ENCODE peak calls at places on chromosomes 2 and 18, in seven cellular contexts. K is GM23248, U is colonic mucosa, L is fibroblast of lung, I is mesendoderm, P is IMR-90, D is SK-N-SH. E is an unnamed sample.

GRCh38 chr18:8835556-8835955 is 130.2 kb downstream of the MTCL1 start:
- DNase-seq in K (peak; percentile 82), U (no peak), L (peak; percentile 72), I (no peak), P (peak; percentile 41), D (no peak), E (peak; percentile 67)

GRCh38 chr2:219243291-219243761 is 1.9 kb downstream of the GLB1L start:
- DNase-seq in K (no peak), U (peak; percentile 60), L (peak; percentile 31), I (no peak), P (no peak), D (no peak), E (no peak)

GRCh38 chr2:64862623-64863022 is 126.6 kb upstream of the SLC1A4 start:
- DNase-seq in K (peak; percentile 62), U (no peak), L (no peak), I (no peak), P (no peak), D (no peak), E (no peak)

GRCh38 chr2:106839849-106840595 is 45.9 kb downstream of the ST6GAL2 start:
- DNase-seq in K (no peak), U (no peak), L (no peak), I (peak; percentile 89), P (no peak), D (peak; percentile 68), E (peak; percentile 23)

GRCh38 chr2:233422050-233422639 is 67.9 kb downstream of the DGKD start:
- DNase-seq in K (no peak), U (peak; percentile 89), L (no peak), I (no peak), P (no peak), D (no peak), E (no peak)

GRCh38 chr2:69988086-69988635 is 26.7 kb upstream of the ASPRV1 start:
- DNase-seq in K (no peak), U (no peak), L (no peak), I (no peak), P (no peak), D (no peak), E (no peak)

GRCh38 chr2:206981739-206982336 is 42.5 kb downstream of the CPO start:
- DNase-seq in K (peak; percentile 87), U (peak; percentile 27), L (peak; percentile 82), I (peak; percentile 66), P (peak; percentile 76), D (peak; percentile 68), E (peak; percentile 92)

GRCh38 chr2:161995553-161996016 is 78.4 kb downstream of the DPP4 start:
- DNase-seq in K (no peak), U (no peak), L (peak; percentile 39), I (no peak), P (no peak), D (no peak), E (no peak)

GRCh38 chr2:241863021-241863954 is 4.6 kb upstream of the PDCD1 start:
- DNase-seq in K (peak; percentile 45), U (no peak), L (no peak), I (no peak), P (peak; percentile 55), D (peak; percentile 27), E (peak; percentile 54)

DNA sequence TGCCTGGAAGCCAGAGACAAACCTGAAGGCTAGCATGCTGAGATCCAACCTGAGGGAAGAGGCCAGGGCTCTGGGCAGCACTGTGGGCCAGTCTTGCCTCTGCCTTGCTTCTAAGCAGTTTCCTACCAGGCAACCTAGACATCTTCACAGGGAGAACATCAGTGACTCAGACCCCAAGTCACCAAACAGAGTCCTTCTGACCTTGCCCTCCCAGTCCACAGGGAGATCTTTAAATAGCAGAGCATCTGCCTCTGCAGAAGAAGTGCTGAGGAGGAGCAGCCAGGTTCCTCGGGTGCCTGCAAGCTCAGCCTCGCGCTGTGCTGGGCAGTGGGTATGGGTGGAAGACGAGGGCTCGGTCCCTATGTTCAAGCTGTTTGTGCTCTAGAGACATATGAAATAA is 66.7 kb downstream of the BOLA3 start:
- DNase-seq in K (peak; percentile 37), U (no peak), L (no peak), I (no peak), P (peak; percentile 37), D (no peak), E (no peak)
- H3K9ac ChIP-seq in K (no peak overlapping the region), U (no peak overlapping the region), L (no peak overlapping the region), I (no peak overlapping the region), P (no peak overlapping the region), D (no peak overlapping the region), E (no peak overlapping the region)

GRCh38 chr2:104853926-104854506 is at the start of gene POU3F3:
- DNase-seq in K (peak; percentile 24), U (peak; percentile 81), L (peak; percentile 21), I (peak; percentile 99), P (no peak), D (peak; percentile 93), E (no peak)
- H3K4me1 ChIP-seq in K (no peaks in the 10 kb centered on the region), U (peaks cover 12% of the 10 kb centered on the region), L (no peaks in the 10 kb centered on the region), I (no peaks in the 10 kb centered on the region), P (no peaks in the 10 kb centered on the region), D (peaks cover 4% of the 10 kb centered on the region), E (peaks cover 9% of the 10 kb centered on the region)

GRCh38 chr2:187403568-187404260 is 44.3 kb downstream of the CALCRL start:
- DNase-seq in K (peak; percentile 37), U (no peak), L (no peak), I (no peak), P (no peak), D (no peak), E (no peak)
- H3K9ac ChIP-seq in K (peak overlapping the region; percentile 29), U (no peak overlapping the region), L (no peak overlapping the region), I (no peak overlapping the region), P (no peak overlapping the region), D (no peak overlapping the region), E (peak overlapping the region; percentile 36)

GRCh38 chr2:24410976-24411375 is 50.6 kb upstream of the ITSN2 start:
- DNase-seq in K (no peak), U (no peak), L (no peak), I (no peak), P (no peak), D (no peak), E (no peak)

GRCh38 chr2:24411488-24412146 is 51.3 kb upstream of the ITSN2 start:
- DNase-seq in K (no peak), U (no peak), L (no peak), I (peak; percentile 87), P (no peak), D (no peak), E (no peak)

GRCh38 chr2:24409700-24410556 is 49.6 kb upstream of the ITSN2 start:
- DNase-seq in K (peak; percentile 82), U (peak; percentile 47), L (peak; percentile 80), I (peak; percentile 83), P (peak; percentile 74), D (peak; percentile 83), E (peak; percentile 89)

GRCh38 chr2:24409166-24409565 is 48.8 kb upstream of the ITSN2 start:
- DNase-seq in K (no peak), U (no peak), L (no peak), I (no peak), P (no peak), D (no peak), E (no peak)

GRCh38 chr2:24412812-24413211 is 52.5 kb upstream of the ITSN2 start:
- DNase-seq in K (no peak), U (no peak), L (no peak), I (no peak), P (no peak), D (no peak), E (no peak)
- H3K4me1 ChIP-seq in K (no peaks in the 10 kb centered on the region), U (no peaks in the 10 kb centered on the region), L (no peaks in the 10 kb centered on the region), I (no peaks in the 10 kb centered on the region), P (no peaks in the 10 kb centered on the region), D (no peaks in the 10 kb centered on the region), E (no peaks in the 10 kb centered on the region)

DNA sequence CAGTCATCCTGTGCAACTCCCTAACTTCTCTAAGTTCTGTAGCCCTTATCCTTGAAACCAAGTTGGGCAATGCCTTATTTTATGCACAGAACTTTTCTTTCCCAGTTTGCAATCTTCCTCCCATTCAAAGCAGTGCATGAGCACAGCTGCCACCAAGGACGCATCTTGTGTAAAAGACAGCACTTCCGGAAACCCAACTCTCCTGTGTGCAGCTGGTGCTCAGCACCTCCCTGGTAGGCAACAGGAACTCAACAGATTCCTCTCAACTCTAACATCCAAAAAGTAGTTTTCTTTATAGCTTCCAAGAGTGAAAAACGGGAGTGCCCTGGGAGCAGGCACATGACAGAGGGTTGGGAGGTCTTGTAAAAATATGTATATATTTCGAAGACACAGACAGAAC is 2.2 kb downstream of the TMEM18 start:
- DNase-seq in K (no peak), U (no peak), L (no peak), I (no peak), P (no peak), D (no peak), E (no peak)
- H3K9ac ChIP-seq in K (no peak overlapping the region), U (no peak overlapping the region), L (no peak overlapping the region), I (no peak overlapping the region), P (no peak overlapping the region), D (peak overlapping the region; percentile 53), E (no peak overlapping the region)

GRCh38 chr18:57422313-57422872 is 12.8 kb upstream of the ONECUT2 start:
- DNase-seq in K (no peak), U (no peak), L (no peak), I (no peak), P (no peak), D (no peak), E (no peak)

GRCh38 chr18:57425096-57425495 is 10.1 kb upstream of the ONECUT2 start:
- DNase-seq in K (no peak), U (no peak), L (no peak), I (no peak), P (no peak), D (no peak), E (no peak)

GRCh38 chr18:57427429-57428181 is 7.6 kb upstream of the ONECUT2 start:
- DNase-seq in K (peak; percentile 4), U (no peak), L (no peak), I (peak; percentile 66), P (no peak), D (no peak), E (no peak)

GRCh38 chr18:57426187-57426586 is 9.0 kb upstream of the ONECUT2 start:
- DNase-seq in K (no peak), U (no peak), L (no peak), I (no peak), P (no peak), D (no peak), E (no peak)

GRCh38 chr18:57423821-57424220 is 11.4 kb upstream of the ONECUT2 start:
- DNase-seq in K (no peak), U (no peak), L (no peak), I (no peak), P (no peak), D (no peak), E (no peak)
- H3K4me1 ChIP-seq in K (no peaks in the 10 kb centered on the region), U (no peaks in the 10 kb centered on the region), L (no peaks in the 10 kb centered on the region), I (no peaks in the 10 kb centered on the region), P (no peaks in the 10 kb centered on the region), D (no peaks in the 10 kb centered on the region), E (no peaks in the 10 kb centered on the region)

E was measured in adipocyte.